ENCODE peak calls at places on chromosomes 6 and 20, in ten cellular contexts. V, A, X, O, P, Q, M, K, C and R are unnamed samples. For H3K9me3, the result is how much of the 10 kb centered on the place peaks cover.

GRCh38 chr6:98124176-98124575 is 710.2 kb upstream of the POU3F2 start:
- DNase-seq in O (no peak), X (no peak), C (no peak), Q (no peak), M (no peak), P (no peak), A (no peak), K (no peak), V (no peak), R (no peak)

GRCh38 chr6:19549109-19549508 is 288.1 kb upstream of the ID4 start:
- DNase-seq in O (no peak), V (no peak), X (no peak), C (no peak), A (no peak), K (no peak), P (no peak), M (no peak), Q (no peak), R (no peak)

GRCh38 chr6:87982134-87982533 is 65.5 kb upstream of the SPACA1 start:
- DNase-seq in K (no peak), C (no peak), P (no peak), O (no peak), A (no peak), X (no peak), M (no peak), V (no peak), Q (no peak), R (no peak)

GRCh38 chr6:150617496-150618460 is 18.1 kb downstream of the PLEKHG1 start:
- DNase-seq in M (no peak), Q (no peak), P (no peak), O (no peak), K (no peak), C (no peak), A (no peak), V (no peak), X (no peak), R (no peak)

GRCh38 chr6:7085911-7086310 is 21.9 kb upstream of the RREB1 start:
- DNase-seq in O (no peak), A (peak), Q (no peak), M (no peak), K (no peak), X (no peak), V (no peak), C (no peak), P (peak), R (no peak)

GRCh38 chr6:106084106-106084963 is 1.8 kb upstream of the PRDM1 start:
- DNase-seq in X (peak), M (peak), O (no peak), C (peak), K (peak), Q (no peak), A (no peak), P (no peak), V (no peak), R (no peak)

GRCh38 chr6:136181858-136182257 is 68.3 kb downstream of the MTFR2 start:
- DNase-seq in C (no peak), Q (no peak), M (no peak), A (no peak), O (no peak), P (no peak), K (no peak), V (no peak), X (no peak), R (no peak)

GRCh38 chr6:134520181-134521115 is 202.5 kb upstream of the SGK1 start:
- DNase-seq in C (no peak), M (no peak), Q (no peak), V (no peak), K (no peak), O (no peak), P (no peak), A (no peak), X (no peak), R (no peak)

GRCh38 chr6:72976389-72976900 is 248.9 kb downstream of the KHDC1L start:
- DNase-seq in Q (no peak), M (no peak), V (no peak), O (no peak), C (no peak), X (no peak), K (no peak), P (no peak), A (no peak), R (no peak)

GRCh38 chr6:112337209-112337638 is 9.9 kb upstream of the RFPL4B start:
- DNase-seq in V (no peak), K (peak), A (peak), P (peak), C (no peak), Q (peak), X (peak), O (peak), M (no peak), R (peak)

GRCh38 chr20:38275815-38276550 is 15.4 kb upstream of the KIAA1755 start:
- DNase-seq in O (no peak), Q (peak), A (no peak), K (no peak), C (no peak), V (no peak), M (no peak), X (no peak), P (peak), R (no peak)

GRCh38 chr20:17878912-17879602 is 89.5 kb downstream of the SNX5 start:
- DNase-seq in C (no peak), O (no peak), V (peak), X (no peak), A (no peak), M (peak), K (no peak), Q (no peak), P (peak), R (no peak)

GRCh38 chr6:12009180-12009748 is 2.8 kb upstream of the HIVEP1 start:
- DNase-seq in P (no peak), A (peak), C (no peak), O (peak), V (no peak), K (no peak), M (no peak), X (no peak), Q (no peak), R (no peak)

GRCh38 chr20:10927936-10928860 is 254.4 kb upstream of the JAG1 start:
- DNase-seq in P (no peak), C (no peak), Q (no peak), K (no peak), A (no peak), O (no peak), V (no peak), X (no peak), M (no peak), R (no peak)
- H3K4me3 ChIP-seq in P (no peak), C (no peak), Q (no peak), K (no peak), A (no peak), O (no peak), V (no peak), X (no peak), M (no peak), R (no peak)

GRCh38 chr6:53929340-53930120 is 134.7 kb downstream of the LRRC1 start:
- DNase-seq in K (peak), M (no peak), A (no peak), P (no peak), Q (no peak), O (no peak), V (no peak), C (no peak), X (no peak), R (no peak)
- TF ChIP-seq POLR2AphosphoS5 in K (no peak), M (no peak), A (no peak), P (no peak), Q (no peak), O (no peak), V (no peak), C (no peak), X (no peak), R (no peak)

DNA sequence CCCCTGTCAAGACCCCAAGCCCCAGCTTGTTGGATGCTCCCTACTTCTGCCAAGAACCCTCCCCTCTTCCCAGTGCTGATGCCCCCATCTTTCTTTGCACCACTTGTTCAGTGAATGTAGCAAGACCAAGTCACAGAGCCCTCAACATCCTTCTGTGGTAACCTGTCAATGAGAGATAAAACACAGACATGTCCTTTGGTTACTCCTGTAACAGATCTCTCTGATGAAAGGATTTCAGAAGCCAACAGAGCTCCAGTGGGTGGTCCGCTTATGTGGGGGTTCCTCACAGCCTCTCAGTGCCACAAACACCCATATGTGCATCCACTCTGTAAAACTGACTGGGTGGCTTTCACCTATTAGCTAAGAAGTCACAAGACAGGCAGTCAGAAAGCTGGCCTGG is 93.2 kb upstream of the CST7 start:
- DNase-seq in K (no peak), M (no peak), V (no peak), P (no peak), O (no peak), A (no peak), Q (no peak), C (no peak), X (no peak), R (no peak)
- H3K9me3 ChIP-seq in K (under half), M (under half), V (under half), P (under half), O (under half), A (under half), Q (under half), C (under half), X (under half), R (under half)

DNA sequence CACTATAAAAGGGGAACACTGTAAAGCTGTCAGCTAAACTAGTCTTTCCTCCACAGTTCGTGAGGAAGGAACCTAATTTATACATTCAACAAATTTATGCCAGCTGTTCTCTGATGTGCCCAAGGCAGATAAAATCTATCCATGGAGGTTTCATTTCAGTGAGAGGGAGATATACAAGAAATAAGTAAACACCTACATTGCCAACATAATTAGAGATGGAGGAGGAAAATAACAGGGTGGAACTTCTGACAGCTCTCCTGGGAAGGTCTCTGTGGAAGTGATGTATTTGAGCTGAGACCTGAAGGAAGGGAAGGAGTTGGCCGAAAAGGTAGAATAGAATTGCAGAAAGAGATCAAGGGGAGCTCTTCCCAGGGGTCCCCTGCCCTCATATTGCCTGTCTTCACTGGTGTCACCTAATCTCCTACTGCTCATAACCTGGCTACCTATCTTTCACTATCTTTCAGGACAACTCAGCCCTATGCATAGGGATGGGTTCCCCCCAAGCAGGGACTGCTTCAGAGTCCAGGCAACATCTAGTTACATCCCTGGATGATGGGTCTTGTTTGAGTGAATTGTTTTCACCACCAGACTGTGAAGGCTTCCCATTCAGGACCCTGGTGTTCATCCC is 1.0 kb upstream of the HECA start:
- DNase-seq in X (no peak), C (no peak), A (no peak), K (no peak), M (no peak), O (no peak), Q (no peak), V (no peak), P (no peak), R (no peak)
- H3K4me3 ChIP-seq in X (no peak), C (no peak), A (no peak), K (no peak), M (no peak), O (no peak), Q (no peak), V (no peak), P (no peak), R (peak)

GRCh38 chr20:23627501-23627900 is 10.3 kb downstream of the CST3 start:
- DNase-seq in P (no peak), Q (no peak), O (no peak), C (no peak), A (no peak), X (no peak), K (no peak), M (no peak), V (no peak), R (no peak)

GRCh38 chr20:23624307-23624706 is 13.4 kb downstream of the CST3 start:
- DNase-seq in X (no peak), A (no peak), V (no peak), O (no peak), Q (no peak), C (no peak), K (no peak), P (no peak), M (no peak), R (no peak)

GRCh38 chr20:23625236-23625964 is 12.4 kb downstream of the CST3 start:
- DNase-seq in M (no peak), Q (no peak), K (no peak), P (no peak), V (no peak), A (no peak), C (peak), O (no peak), X (no peak), R (no peak)

GRCh38 chr20:23628402-23629016 is 9.2 kb downstream of the CST3 start:
- DNase-seq in C (peak), A (no peak), O (no peak), P (no peak), X (no peak), Q (no peak), V (no peak), K (no peak), M (no peak), R (no peak)

DNA sequence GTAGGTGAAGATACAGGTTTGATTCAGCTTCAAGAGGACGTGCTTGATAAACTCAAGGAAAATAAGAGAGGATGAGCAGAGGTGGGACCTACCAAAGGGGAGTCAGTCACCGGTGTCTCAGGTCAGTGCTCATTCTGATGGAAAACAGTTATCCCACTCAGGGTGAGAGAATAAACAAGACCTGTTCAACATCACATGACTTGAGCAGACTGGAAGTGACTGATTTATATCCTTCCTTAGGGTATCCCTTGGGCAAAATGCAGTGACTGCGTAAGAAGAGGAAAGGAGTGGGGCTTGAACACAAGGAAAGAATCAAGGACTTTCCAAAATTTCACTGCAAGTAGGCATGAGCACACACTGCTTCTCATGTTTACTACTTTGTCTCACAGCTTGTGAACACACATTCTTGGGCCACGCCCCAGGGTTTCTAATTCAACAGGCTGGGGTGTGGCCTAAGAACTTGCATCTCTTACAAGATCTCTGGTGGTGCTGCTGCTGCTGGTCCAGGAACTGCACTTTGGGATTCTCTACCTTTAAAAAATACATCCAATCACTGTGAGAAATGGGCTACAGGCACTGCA is 11.6 kb downstream of the CST3 start:
- DNase-seq in X (no peak), K (no peak), O (no peak), Q (no peak), A (peak), C (peak), V (no peak), P (no peak), M (peak), R (no peak)
- TF ChIP-seq POLR2AphosphoS5 in X (no peak), K (no peak), O (no peak), Q (no peak), A (no peak), C (peak), V (no peak), P (peak), M (no peak), R (no peak)

GRCh38 chr20:41600926-41601631 is 17.1 kb downstream of the CHD6 start:
- DNase-seq in A (no peak), P (no peak), V (no peak), C (no peak), M (no peak), O (no peak), X (no peak), K (no peak), Q (no peak), R (no peak)
- H3K9me3 ChIP-seq in A (half or more), P (under half), V (half or more), C (under half), M (under half), O (under half), X (under half), K (under half), Q (under half), R (under half)

DNA sequence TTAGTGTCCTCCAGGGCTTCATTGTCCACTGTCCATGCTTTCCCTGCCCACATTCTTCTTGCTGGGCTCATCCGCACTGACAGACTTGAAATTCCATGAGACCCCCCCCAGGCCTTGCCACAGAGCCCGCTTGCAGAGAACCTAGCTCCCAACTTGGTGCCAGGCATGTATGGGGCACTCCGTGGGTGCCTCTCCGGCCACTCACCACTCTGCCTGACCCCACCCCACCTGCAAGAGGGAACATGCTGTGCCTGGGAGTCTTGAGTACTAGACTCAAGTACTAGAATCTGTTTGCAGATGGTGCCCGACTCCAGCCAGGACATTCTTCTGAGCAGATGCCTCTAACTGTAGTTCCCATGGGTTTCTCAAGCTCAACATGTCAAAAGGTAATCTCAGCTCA is 47.9 kb downstream of the TRERF1 start:
- DNase-seq in P (no peak), M (no peak), A (no peak), V (no peak), X (no peak), Q (no peak), K (no peak), O (no peak), C (no peak), R (no peak)
- H3K4me3 ChIP-seq in P (no peak), M (no peak), A (no peak), V (no peak), X (no peak), Q (no peak), K (peak), O (no peak), C (no peak), R (no peak)

GRCh38 chr6:27139753-27140522 is 107.6 kb upstream of the PRSS16 start:
- DNase-seq in Q (no peak), X (peak), O (no peak), V (no peak), A (no peak), K (no peak), M (peak), P (no peak), C (no peak), R (no peak)
- TF ChIP-seq POLR2AphosphoS5 in Q (no peak), X (peak), O (no peak), V (no peak), A (no peak), K (no peak), M (peak), P (no peak), C (no peak), R (no peak)